ENCODE peak calls at places on chromosomes 11 and 22, in ten cellular contexts. Y is heart right ventricle; I is psoas muscle; H is uterus; E is stomach; U is mammary epithelial cell; Z is lung; G is AG04450; Q is CD4-positive, alpha-beta memory T cell; W is right cardiac atrium. B is an unnamed sample. For H3K9me3, the result is how much of the 10 kb centered on the place peaks cover.

GRCh38 chr11:134754823-134755198 is 342.8 kb upstream of the B3GAT1 start:
- DNase-seq in W (no peak), Z (peak), I (no peak), Y (no peak), H (no peak), U (no peak), G (no peak), Q (no peak), E (no peak), B (no peak)

GRCh38 chr22:37472418-37473006 is 13.7 kb downstream of the MFNG start:
- DNase-seq in E (peak), I (no peak), Y (no peak), W (peak), U (no peak), Z (no peak), H (no peak), G (no peak), Q (peak), B (no peak)

GRCh38 chr22:19974935-19975706 is 33.5 kb upstream of the TXNRD2 start:
- DNase-seq in Z (no peak), E (no peak), G (no peak), I (no peak), H (no peak), Q (no peak), U (no peak), W (no peak), Y (no peak), B (no peak)

GRCh38 chr11:43458486-43458885 is 99.8 kb downstream of the TTC17 start:
- DNase-seq in H (no peak), G (no peak), Q (no peak), U (no peak), Z (no peak), W (no peak), E (no peak), Y (no peak), I (no peak), B (no peak)

GRCh38 chr11:135008001-135008405 is 596.0 kb upstream of the B3GAT1 start:
- DNase-seq in G (no peak), I (no peak), H (no peak), Q (no peak), U (no peak), W (no peak), Y (no peak), E (no peak), Z (no peak), B (no peak)

GRCh38 chr11:74636633-74637184 is 44.3 kb downstream of the POLD3 start:
- DNase-seq in W (no peak), Z (no peak), Q (no peak), U (peak), E (no peak), H (no peak), G (peak), I (no peak), Y (no peak), B (no peak)

GRCh38 chr11:61533401-61533800 is 24.9 kb downstream of the LRRC10B start:
- DNase-seq in E (peak), Z (no peak), Q (no peak), W (no peak), H (no peak), I (no peak), Y (no peak), G (no peak), U (no peak), B (no peak)

GRCh38 chr11:65572356-65573043 is at the start of gene FAM89B:
- DNase-seq in I (peak), Z (peak), Y (peak), Q (peak), W (peak), H (peak), E (peak), G (peak), U (peak), B (peak)

GRCh38 chr11:63459586-63459985 is 31.4 kb downstream of the PLAAT5 start:
- DNase-seq in Y (no peak), G (no peak), H (no peak), Q (no peak), E (no peak), Z (no peak), U (no peak), W (no peak), I (no peak), B (no peak)

GRCh38 chr22:46373838-46374662 is 38.5 kb downstream of the TRMU start:
- DNase-seq in U (no peak), Y (no peak), E (no peak), Z (no peak), G (no peak), H (no peak), Q (no peak), W (no peak), I (no peak), B (no peak)

GRCh38 chr11:44813401-44813800 is 86.6 kb downstream of the TSPAN18 start:
- DNase-seq in U (no peak), G (no peak), I (no peak), E (no peak), H (no peak), Y (peak), Z (peak), W (peak), Q (no peak), B (no peak)

GRCh38 chr11:44814881-44815592 is 88.3 kb downstream of the TSPAN18 start:
- DNase-seq in Y (no peak), G (no peak), Z (no peak), I (no peak), U (no peak), Q (no peak), E (no peak), W (no peak), H (no peak), B (no peak)

GRCh38 chr11:44811841-44812448 is 85.2 kb downstream of the TSPAN18 start:
- DNase-seq in H (no peak), G (no peak), Q (no peak), I (no peak), Y (no peak), Z (no peak), U (peak), W (no peak), E (no peak), B (no peak)

GRCh38 chr11:44815917-44816456 is 89.2 kb downstream of the TSPAN18 start:
- DNase-seq in W (no peak), I (no peak), E (no peak), Q (no peak), U (no peak), Z (no peak), Y (no peak), H (no peak), G (no peak), B (no peak)

DNA sequence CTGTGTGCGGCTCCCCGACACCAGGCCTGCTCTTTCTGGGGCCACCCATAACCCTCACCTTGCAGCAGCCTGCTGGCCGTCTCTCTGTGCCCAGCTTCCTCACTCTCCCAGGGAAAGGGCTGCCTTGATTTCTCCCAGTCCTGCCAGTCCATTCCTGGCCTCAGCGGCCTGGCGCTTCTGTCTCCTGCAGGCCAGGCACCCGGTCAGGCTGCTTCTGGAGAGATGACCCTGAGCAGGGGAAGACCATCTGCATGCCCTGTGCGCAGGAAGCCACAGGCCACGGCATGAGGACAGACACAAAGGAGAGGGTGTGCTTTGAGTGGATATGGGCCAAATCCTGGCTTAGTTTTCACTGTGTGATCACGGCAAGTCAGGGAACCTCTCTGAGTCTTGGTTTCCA is 86.2 kb downstream of the TSPAN18 start:
- DNase-seq in E (no peak), W (no peak), Z (no peak), G (no peak), Y (no peak), U (no peak), H (no peak), Q (no peak), I (no peak), B (no peak)
- H3K27ac ChIP-seq in E (peak), W (peak), Z (peak), G (no peak), Y (peak), U (no peak), H (no peak), Q (no peak), I (no peak), B (peak)

GRCh38 chr11:54944211-54944610 is 237.6 kb downstream of the OR4A5 start:
- DNase-seq in G (no peak), Z (no peak), I (no peak), Q (no peak), W (no peak), H (no peak), E (no peak), U (no peak), Y (no peak), B (no peak)
- H3K9me3 ChIP-seq in G (under half), Z (half or more), I (under half), Q (under half), W (under half), H (under half), E (half or more), U (under half), Y (under half), B (under half)

DNA sequence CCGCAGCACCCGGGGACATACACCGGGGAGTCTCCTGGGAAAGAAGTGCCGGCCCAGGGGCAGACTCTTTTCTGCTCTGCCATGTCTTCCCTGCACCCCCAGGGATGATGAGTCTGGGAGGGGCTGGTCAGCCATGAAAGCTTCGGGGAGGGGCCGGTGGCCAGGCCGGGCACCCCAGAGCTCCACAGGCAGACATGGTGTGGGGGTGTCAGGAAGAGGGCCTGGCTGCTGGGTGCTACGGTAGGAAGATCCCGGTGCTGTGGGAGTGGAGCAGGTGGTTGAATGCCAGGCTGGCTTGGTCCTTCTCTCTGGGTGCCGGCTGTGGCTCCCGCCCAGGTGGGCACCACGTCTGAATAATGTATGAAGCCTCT is 17.4 kb downstream of the LSP1 start:
- DNase-seq in U (no peak), H (no peak), I (no peak), Q (no peak), Y (no peak), E (no peak), G (no peak), W (no peak), Z (no peak), B (no peak)
- H3K4me3 ChIP-seq in U (no peak), H (peak), I (peak), Q (no peak), Y (peak), E (peak), G (no peak), W (no peak), Z (no peak), B (peak)

GRCh38 chr11:68818181-68818580 is 23.5 kb downstream of the CPT1A start:
- DNase-seq in H (no peak), G (no peak), Q (no peak), I (no peak), Y (no peak), E (no peak), Z (no peak), W (no peak), U (peak), B (no peak)

GRCh38 chr11:68817554-68817953 is 24.2 kb downstream of the CPT1A start:
- DNase-seq in Q (no peak), G (no peak), Z (no peak), Y (no peak), W (no peak), H (no peak), E (no peak), I (no peak), U (no peak), B (no peak)

GRCh38 chr11:68816917-68817419 is 24.7 kb downstream of the CPT1A start:
- DNase-seq in H (no peak), U (no peak), W (no peak), I (no peak), G (no peak), E (no peak), Q (no peak), Y (no peak), Z (no peak), B (no peak)

GRCh38 chr11:68821670-68822069 is 20.0 kb downstream of the CPT1A start:
- DNase-seq in Q (no peak), W (no peak), G (no peak), Z (no peak), U (no peak), Y (no peak), E (no peak), H (no peak), I (no peak), B (no peak)

GRCh38 chr11:68819362-68819761 is 22.4 kb downstream of the CPT1A start:
- DNase-seq in E (no peak), G (no peak), Z (no peak), H (no peak), Q (no peak), U (no peak), I (no peak), W (no peak), Y (no peak), B (no peak)
- H3K27ac ChIP-seq in E (no peak), G (no peak), Z (no peak), H (no peak), Q (no peak), U (no peak), I (no peak), W (no peak), Y (no peak), B (no peak)

B was measured in right atrium auricular region.